ENCODE peak calls at places on chromosomes 16 and 17, in five cellular contexts. Y is OCI-LY7; G is CD8-positive, alpha-beta memory T cell; E is CD4-positive, alpha-beta T cell; K is PC-3. V is an unnamed sample.
A peak's percentile ranks its signal among the peaks of the same experiment; 100 is the strongest.

GRCh38 chr17:42361781-42362186 is 26.5 kb downstream of the STAT3 start:
- DNase-seq in E (peak; percentile 15), Y (no peak), G (no peak), K (no peak), V (no peak)

GRCh38 chr17:3802461-3803307 is 1.7 kb upstream of the ITGAE start:
- DNase-seq in Y (no peak), K (peak; percentile 79), G (no peak), E (no peak), V (no peak)

GRCh38 chr17:40019140-40019991 is 4.1 kb downstream of the CSF3 start:
- DNase-seq in Y (no peak), K (no peak), G (no peak), E (no peak), V (no peak)

GRCh38 chr16:12669908-12670307 is 133.8 kb downstream of the CPPED1 start:
- DNase-seq in G (no peak), K (no peak), Y (no peak), E (no peak), V (no peak)

GRCh38 chr17:75783069-75783783 is 1.4 kb upstream of the UNK start:
- DNase-seq in E (no peak), Y (peak; percentile 90), K (peak; percentile 97), G (peak; percentile 54), V (no peak)

GRCh38 chr16:57941016-57941656 is 29.8 kb downstream of the CNGB1 start:
- DNase-seq in Y (no peak), K (peak; percentile 39), G (no peak), E (no peak), V (no peak)

GRCh38 chr16:87086156-87086555 is 231.0 kb downstream of the C16orf95 start:
- DNase-seq in E (no peak), K (peak; percentile 12), G (no peak), Y (no peak), V (no peak)

GRCh38 chr16:80045944-80046660 is 445.6 kb upstream of the MAF start:
- DNase-seq in Y (no peak), G (no peak), E (no peak), K (no peak), V (no peak)

GRCh38 chr16:61150351-61150750 is 885.9 kb downstream of the CDH8 start:
- DNase-seq in K (no peak), E (no peak), Y (no peak), G (no peak), V (peak; percentile 32)

GRCh38 chr16:57462209-57462977 is at the start of gene POLR2C:
- DNase-seq in Y (peak; percentile 94), K (peak; percentile 77), G (peak; percentile 90), E (peak; percentile 91), V (peak; percentile 94)

GRCh38 chr16:89569506-89570341 is 5.8 kb upstream of the CPNE7 start:
- DNase-seq in Y (no peak), K (no peak), E (no peak), G (no peak), V (no peak)

GRCh38 chr17:7803981-7804380 is 30.0 kb upstream of the KDM6B start:
- DNase-seq in G (no peak), E (no peak), K (peak; percentile 88), Y (no peak), V (peak; percentile 65)

GRCh38 chr16:57536306-57537193 is at the start of gene CCDC102A:
- DNase-seq in G (peak; percentile 87), E (peak; percentile 43), K (peak; percentile 37), Y (peak; percentile 72), V (peak; percentile 87)

GRCh38 chr17:77571562-77571981 is 386.9 kb upstream of the TNRC6C start:
- DNase-seq in G (peak; percentile 23), K (no peak), Y (no peak), E (peak; percentile 3), V (no peak)

GRCh38 chr17:67518881-67519280 is 141.8 kb downstream of the PITPNC1 start:
- DNase-seq in G (no peak), E (no peak), Y (no peak), K (no peak), V (no peak)

GRCh38 chr17:46192211-46192483 is 1.1 kb downstream of the KANSL1 start:
- DNase-seq in G (no peak), K (no peak), Y (no peak), E (no peak), V (no peak)

GRCh38 chr16:78957328-78958100 is 643.0 kb downstream of the MAF start:
- DNase-seq in Y (peak; percentile 21), K (no peak), E (no peak), G (no peak), V (no peak)

GRCh38 chr17:60231234-60231633 is 81.5 kb downstream of the CA4 start:
- DNase-seq in E (no peak), G (no peak), K (peak; percentile 61), Y (peak; percentile 22), V (no peak)

GRCh38 chr16:11107781-11108465 is 148.1 kb downstream of the SOCS1 start:
- DNase-seq in K (no peak), G (no peak), E (no peak), Y (no peak), V (peak; percentile 32)

DNA sequence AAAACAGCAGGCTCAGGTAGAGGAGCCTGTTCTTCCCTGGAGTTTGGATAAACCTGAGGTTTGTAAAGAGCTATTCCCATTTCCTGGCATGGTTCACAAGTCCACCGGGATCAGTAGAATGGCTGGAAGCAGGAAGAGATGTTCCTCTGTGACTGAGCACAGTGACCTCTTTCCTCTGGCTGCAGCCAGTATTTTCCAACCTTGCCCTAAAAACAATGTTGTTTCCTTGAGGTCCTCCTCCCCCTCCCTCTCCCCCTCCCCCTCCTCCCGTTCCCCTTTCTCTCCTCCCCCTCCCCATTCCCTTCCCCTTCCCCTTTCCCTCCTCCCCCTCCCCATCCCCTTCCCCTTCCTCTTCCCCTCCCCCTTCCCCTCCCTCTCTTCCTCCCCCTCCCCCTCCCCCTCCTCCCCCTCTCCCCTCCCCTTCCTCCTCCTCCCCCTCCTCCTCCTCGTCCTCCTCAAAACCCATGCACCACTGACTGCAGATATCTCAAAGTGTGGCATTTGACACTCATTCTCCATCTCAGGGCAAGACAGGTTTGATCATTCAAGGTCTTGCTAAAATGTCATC is 58.9 kb upstream of the MON1B start:
- DNase-seq in G (no peak), Y (no peak), K (no peak), E (no peak), V (no peak)
- H3K27ac ChIP-seq in G (no peak overlapping the region), Y (no peak overlapping the region), K (no peak overlapping the region), E (no peak overlapping the region), V (no peak overlapping the region)

GRCh38 chr16:15746332-15746731 is 96.3 kb downstream of the NDE1 start:
- DNase-seq in K (no peak), G (no peak), Y (no peak), E (no peak), V (no peak)

GRCh38 chr16:15739940-15740339 is 89.9 kb downstream of the NDE1 start:
- DNase-seq in Y (no peak), E (no peak), K (no peak), G (no peak), V (no peak)

GRCh38 chr16:15742716-15743115 is 92.7 kb downstream of the NDE1 start:
- DNase-seq in Y (no peak), G (no peak), E (no peak), K (no peak), V (no peak)

GRCh38 chr16:15741207-15741871 is 91.3 kb downstream of the NDE1 start:
- DNase-seq in G (no peak), Y (peak; percentile 50), K (no peak), E (no peak), V (no peak)

DNA sequence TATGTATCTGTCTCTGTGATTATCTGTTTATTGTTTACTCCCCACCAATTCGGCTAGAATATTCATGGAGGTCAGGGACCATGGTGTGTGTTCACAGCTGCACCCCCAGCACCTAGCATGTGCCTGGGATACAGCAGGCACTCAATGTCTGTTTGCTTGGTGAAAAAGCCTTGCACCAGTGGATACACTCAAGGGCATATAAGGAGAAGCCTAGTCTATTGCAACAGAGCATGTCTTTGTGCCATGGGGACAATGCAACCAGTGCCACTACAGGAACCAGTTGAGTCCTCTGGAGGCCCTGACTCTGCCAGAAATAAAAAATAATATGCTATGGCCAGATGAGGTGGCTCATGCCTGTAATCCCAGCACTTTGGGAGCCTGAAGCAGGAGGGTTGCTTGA is 93.6 kb downstream of the NDE1 start:
- DNase-seq in Y (no peak), E (no peak), K (no peak), G (no peak), V (no peak)
- H3K27ac ChIP-seq in Y (no peak overlapping the region), E (no peak overlapping the region), K (no peak overlapping the region), G (no peak overlapping the region), V (no peak overlapping the region)

DNA sequence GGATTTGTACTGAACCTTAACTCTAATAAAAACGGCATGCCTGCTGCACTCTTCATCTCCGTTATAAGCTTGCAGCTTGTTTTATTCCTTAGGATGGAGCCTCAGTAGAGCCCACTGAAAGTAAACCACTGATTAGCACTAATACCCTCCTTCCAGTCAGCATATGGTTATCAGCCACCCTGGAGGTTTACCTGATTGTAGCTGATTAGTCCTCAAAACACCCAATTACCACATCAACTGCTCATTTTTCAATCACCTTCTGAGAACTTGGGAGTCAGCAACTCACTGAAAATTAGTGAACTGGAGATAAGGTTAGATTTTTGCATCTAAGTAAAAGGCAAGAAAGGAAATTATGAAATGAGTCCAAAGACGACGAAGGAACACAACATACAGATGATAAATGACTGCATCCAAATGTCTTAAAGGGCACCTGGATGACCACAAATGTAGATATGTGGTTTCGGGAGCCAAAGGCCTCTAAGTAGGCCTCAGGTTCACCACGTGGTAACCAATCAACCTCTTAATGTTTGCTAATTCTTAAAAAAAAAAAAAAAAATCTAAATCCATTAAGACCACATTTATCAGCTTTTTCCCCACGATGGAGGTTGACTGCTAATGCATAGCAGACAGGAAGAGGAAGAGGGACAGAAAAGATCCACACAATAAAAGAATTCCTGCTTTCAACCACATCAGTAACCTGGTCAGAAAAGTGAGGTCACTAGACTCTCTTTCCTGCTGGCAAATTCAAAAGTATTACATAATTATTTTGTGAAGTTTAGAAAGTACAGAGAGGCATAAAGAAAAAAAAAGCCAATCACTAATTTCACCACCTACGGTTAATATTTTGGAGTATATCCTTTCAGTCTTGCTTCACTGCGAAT is 28.0 kb downstream of the DCUN1D3 start:
- DNase-seq in Y (no peak), K (no peak), G (no peak), E (no peak), V (no peak)
- H3K27ac ChIP-seq in Y (no peak overlapping the region), K (no peak overlapping the region), G (no peak overlapping the region), E (no peak overlapping the region), V (no peak overlapping the region)

GRCh38 chr16:81491522-81492188 is 47.0 kb downstream of the CMIP start:
- DNase-seq in G (no peak), K (no peak), E (no peak), Y (no peak), V (peak; percentile 14)
- H3K27ac ChIP-seq in G (no peak overlapping the region), K (peak overlapping the region; percentile 94), E (no peak overlapping the region), Y (no peak overlapping the region), V (peak overlapping the region; percentile 95)

DNA sequence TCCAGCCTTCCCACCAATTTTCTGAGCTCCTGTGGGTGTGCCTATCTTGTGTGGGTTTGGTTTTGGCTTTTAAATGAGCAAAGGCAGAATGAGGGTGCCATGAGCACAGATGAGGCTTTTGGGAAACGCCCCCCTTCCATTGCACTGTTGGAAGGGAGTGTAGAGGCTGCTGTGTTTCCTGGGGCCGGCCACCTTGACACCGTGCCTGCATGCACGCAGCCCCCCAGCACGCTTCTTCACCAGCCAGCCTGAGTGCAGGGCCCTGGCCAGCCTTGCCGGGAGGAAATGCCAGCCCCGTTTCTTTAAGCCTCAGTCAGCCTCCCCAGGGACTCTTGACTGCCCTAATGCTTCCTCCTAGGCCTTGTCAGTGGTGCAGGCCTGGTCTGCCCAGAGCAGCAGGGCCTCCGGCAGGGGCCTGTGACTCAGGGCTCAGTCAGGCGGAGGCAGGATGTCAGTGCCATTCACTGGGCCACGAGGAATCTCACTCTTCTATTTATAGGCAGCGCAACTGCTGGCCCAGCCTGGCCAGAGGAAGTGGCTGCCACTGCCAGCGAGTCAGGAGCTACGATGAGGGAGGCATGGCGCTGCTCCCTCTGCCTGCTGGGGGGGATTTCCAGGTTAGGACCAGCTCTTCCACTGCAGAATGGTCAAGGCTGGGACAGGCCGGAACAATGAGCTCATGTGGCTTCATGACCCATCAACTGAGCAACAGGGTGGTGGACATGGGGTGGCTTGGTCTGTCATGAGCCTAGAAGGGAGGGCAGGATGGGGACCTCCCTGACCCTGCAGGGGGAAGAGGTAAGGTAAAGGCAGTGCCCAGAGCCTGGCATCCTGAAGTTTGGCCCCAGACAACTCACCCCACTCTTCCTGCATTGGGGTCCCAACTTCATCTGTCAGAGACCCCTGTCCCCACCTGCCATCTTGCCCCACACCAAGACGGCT is 205.2 kb downstream of the RAB11FIP4 start:
- DNase-seq in E (no peak), G (no peak), Y (peak; percentile 83), K (peak; percentile 87), V (peak; percentile 94)
- H3K27ac ChIP-seq in E (no peak overlapping the region), G (no peak overlapping the region), Y (no peak overlapping the region), K (peak overlapping the region; percentile 96), V (peak overlapping the region; percentile 65)